ENCODE peak calls at places on chromosomes 7 and 10, in five cellular contexts. One of them, this sample, is unnamed.

GRCh38 chr7:118202056-118202455 is 18.1 kb downstream of the LSM8 start:
- DNase-seq in A549: no peak
- DNase-seq in stomach: no peak
- DNase-seq in MCF 10A: no peak
- DNase-seq in breast epithelium: no peak
- DNase-seq in this sample: no peak

GRCh38 chr7:68122806-68123205 is 1126.2 kb downstream of the TYW1 start:
- DNase-seq in MCF 10A: no peak
- DNase-seq in breast epithelium: no peak
- DNase-seq in stomach: no peak
- DNase-seq in A549: no peak
- DNase-seq in this sample: no peak

GRCh38 chr7:107940146-107940489 is 49.1 kb downstream of the DLD start:
- DNase-seq in MCF 10A: no peak
- DNase-seq in breast epithelium: no peak
- DNase-seq in stomach: no peak
- DNase-seq in A549: no peak
- DNase-seq in this sample: no peak

GRCh38 chr7:29825750-29826529 is 19.6 kb downstream of the WIPF3 start:
- DNase-seq in breast epithelium: no peak
- DNase-seq in stomach: no peak
- DNase-seq in MCF 10A: no peak
- DNase-seq in A549: no peak
- DNase-seq in this sample: no peak

GRCh38 chr10:44935201-44935960 is 24.2 kb upstream of the RASSF4 start:
- DNase-seq in A549: peak
- DNase-seq in stomach: no peak
- DNase-seq in MCF 10A: peak
- DNase-seq in breast epithelium: peak
- DNase-seq in this sample: no peak

GRCh38 chr10:1190052-1190395 is 133.8 kb downstream of the WDR37 start:
- DNase-seq in stomach: no peak
- DNase-seq in A549: no peak
- DNase-seq in MCF 10A: no peak
- DNase-seq in breast epithelium: no peak
- DNase-seq in this sample: no peak

GRCh38 chr7:29086545-29086944 is 59.8 kb downstream of the CPVL start:
- DNase-seq in MCF 10A: no peak
- DNase-seq in A549: no peak
- DNase-seq in breast epithelium: no peak
- DNase-seq in stomach: no peak
- DNase-seq in this sample: no peak

GRCh38 chr7:135388616-135389015 is 121.3 kb downstream of the CNOT4 start:
- DNase-seq in MCF 10A: no peak
- DNase-seq in A549: no peak
- DNase-seq in breast epithelium: no peak
- DNase-seq in stomach: no peak
- DNase-seq in this sample: no peak

GRCh38 chr7:92266415-92267241 is 20.9 kb downstream of the ANKIB1 start:
- DNase-seq in stomach: no peak
- DNase-seq in A549: no peak
- DNase-seq in MCF 10A: no peak
- DNase-seq in breast epithelium: no peak
- DNase-seq in this sample: no peak

GRCh38 chr10:31384589-31384949 is 65.6 kb downstream of the ZEB1 start:
- DNase-seq in breast epithelium: no peak
- DNase-seq in MCF 10A: no peak
- DNase-seq in A549: no peak
- DNase-seq in stomach: no peak
- DNase-seq in this sample: no peak

GRCh38 chr10:15370212-15370740 is 813 bp downstream of the FAM171A1 start:
- DNase-seq in stomach: no peak
- DNase-seq in A549: no peak
- DNase-seq in breast epithelium: no peak
- DNase-seq in MCF 10A: peak
- DNase-seq in this sample: no peak

GRCh38 chr7:78578701-78579100 is 780.1 kb downstream of the PHTF2 start:
- DNase-seq in stomach: no peak
- DNase-seq in breast epithelium: no peak
- DNase-seq in A549: no peak
- DNase-seq in MCF 10A: no peak
- DNase-seq in this sample: no peak

GRCh38 chr7:13880789-13881188 is 108.7 kb downstream of the ETV1 start:
- DNase-seq in breast epithelium: no peak
- DNase-seq in A549: no peak
- DNase-seq in MCF 10A: peak
- DNase-seq in stomach: no peak
- DNase-seq in this sample: no peak

GRCh38 chr10:78700413-78700812 is 368.4 kb upstream of the ZMIZ1 start:
- DNase-seq in A549: peak
- DNase-seq in breast epithelium: no peak
- DNase-seq in stomach: peak
- DNase-seq in MCF 10A: peak
- DNase-seq in this sample: no peak

GRCh38 chr10:132223156-132223590 is 36.4 kb downstream of the DPYSL4 start:
- DNase-seq in stomach: peak
- DNase-seq in A549: peak
- DNase-seq in breast epithelium: peak
- DNase-seq in MCF 10A: peak
- DNase-seq in this sample: peak

GRCh38 chr10:43074409-43074808 is 2.5 kb upstream of the RET start:
- DNase-seq in MCF 10A: no peak
- DNase-seq in A549: no peak
- DNase-seq in stomach: no peak
- DNase-seq in breast epithelium: no peak
- DNase-seq in this sample: no peak

GRCh38 chr7:130850960-130851359 is 117.0 kb upstream of the KLF14 start:
- DNase-seq in stomach: no peak
- DNase-seq in A549: no peak
- DNase-seq in breast epithelium: no peak
- DNase-seq in MCF 10A: no peak
- DNase-seq in this sample: no peak

GRCh38 chr7:117458977-117459583 is 20.7 kb upstream of the CFTR start:
- DNase-seq in MCF 10A: peak
- DNase-seq in stomach: no peak
- DNase-seq in breast epithelium: no peak
- DNase-seq in A549: peak
- DNase-seq in this sample: no peak

GRCh38 chr10:30984563-30985328 is 46.9 kb downstream of the ZNF438 start:
- DNase-seq in A549: no peak
- DNase-seq in breast epithelium: no peak
- DNase-seq in stomach: no peak
- DNase-seq in MCF 10A: peak
- DNase-seq in this sample: no peak

GRCh38 chr7:23356726-23357125 is 57.6 kb downstream of the MALSU1 start:
- DNase-seq in MCF 10A: peak
- DNase-seq in A549: no peak
- DNase-seq in breast epithelium: no peak
- DNase-seq in stomach: no peak
- DNase-seq in this sample: no peak

GRCh38 chr7:131502810-131503545 is 53.5 kb downstream of the PODXL start:
- DNase-seq in breast epithelium: no peak
- DNase-seq in MCF 10A: peak
- DNase-seq in stomach: no peak
- DNase-seq in A549: no peak
- DNase-seq in this sample: no peak

GRCh38 chr10:43649149-43649523 is 455 bp upstream of the ZNF32 start:
- DNase-seq in MCF 10A: no peak
- DNase-seq in stomach: no peak
- DNase-seq in A549: no peak
- DNase-seq in breast epithelium: no peak
- DNase-seq in this sample: no peak

DNA sequence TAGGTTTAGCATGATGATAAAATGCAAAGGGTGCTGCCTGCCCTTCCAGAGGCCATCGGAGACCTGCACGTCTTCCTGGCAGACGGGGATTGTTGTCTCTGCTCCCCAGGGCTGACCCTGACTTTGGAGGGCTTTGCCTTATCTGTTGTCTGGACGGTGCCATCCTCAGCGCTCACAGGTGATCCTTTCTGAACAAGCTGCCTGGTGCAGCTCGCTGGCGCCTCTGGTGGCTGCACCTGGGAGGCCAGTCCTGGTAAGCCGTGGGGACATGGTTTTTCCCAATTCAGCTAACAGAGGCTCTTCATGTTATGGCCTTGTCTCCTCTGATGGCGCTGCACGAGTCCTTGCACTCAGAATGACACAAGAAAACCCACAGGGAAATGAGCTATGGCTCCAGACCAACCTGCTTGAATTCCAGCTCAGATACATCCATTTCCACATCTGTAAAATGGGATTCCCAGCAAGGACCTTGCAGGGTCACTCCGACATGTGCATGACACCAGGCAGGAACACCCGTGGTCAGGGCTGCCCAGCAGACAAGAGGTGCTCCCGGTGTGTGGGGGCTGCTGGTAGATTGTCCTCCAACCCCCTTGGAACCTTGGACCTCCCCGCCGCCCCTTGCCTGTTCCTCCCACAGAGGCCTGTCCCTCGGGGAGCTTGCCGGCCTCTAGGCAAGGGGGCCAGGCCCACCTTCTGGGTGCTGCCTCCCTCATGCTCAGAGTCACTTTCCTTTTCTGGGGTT is 50.4 kb upstream of the SHH start:
- DNase-seq in stomach: peak
- DNase-seq in breast epithelium: peak
- DNase-seq in MCF 10A: no peak
- DNase-seq in A549: peak
- DNase-seq in this sample: no peak
- TF ChIP-seq CTCF in stomach: no peak
- TF ChIP-seq CTCF in breast epithelium: no peak
- TF ChIP-seq CTCF in MCF 10A: peak
- TF ChIP-seq CTCF in A549: peak
- TF ChIP-seq CTCF in this sample: no peak

DNA sequence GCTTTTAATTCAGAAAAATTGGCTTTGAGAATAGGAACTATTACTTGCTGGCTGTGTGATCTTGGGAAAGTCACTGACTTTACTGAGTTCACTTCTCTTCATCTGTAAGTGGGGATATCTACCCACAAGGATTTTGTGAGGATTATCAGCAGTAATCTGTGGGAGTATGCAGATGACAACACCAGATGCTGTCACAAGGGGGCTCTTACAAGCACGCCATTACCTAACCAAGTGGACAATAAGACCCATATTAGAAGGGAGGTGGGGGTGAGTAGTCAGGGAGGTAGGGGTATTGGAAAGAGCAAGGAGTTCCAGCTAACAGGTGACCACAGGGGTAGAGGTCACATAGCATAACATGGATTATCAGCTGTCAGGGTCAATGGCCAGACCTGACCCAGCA is 569.4 kb downstream of the SUGCT start:
- DNase-seq in stomach: no peak
- DNase-seq in breast epithelium: no peak
- DNase-seq in MCF 10A: no peak
- DNase-seq in A549: no peak
- DNase-seq in this sample: no peak
- TF ChIP-seq CTCF in stomach: no peak
- TF ChIP-seq CTCF in breast epithelium: no peak
- TF ChIP-seq CTCF in MCF 10A: no peak
- TF ChIP-seq CTCF in A549: no peak
- TF ChIP-seq CTCF in this sample: no peak

DNA sequence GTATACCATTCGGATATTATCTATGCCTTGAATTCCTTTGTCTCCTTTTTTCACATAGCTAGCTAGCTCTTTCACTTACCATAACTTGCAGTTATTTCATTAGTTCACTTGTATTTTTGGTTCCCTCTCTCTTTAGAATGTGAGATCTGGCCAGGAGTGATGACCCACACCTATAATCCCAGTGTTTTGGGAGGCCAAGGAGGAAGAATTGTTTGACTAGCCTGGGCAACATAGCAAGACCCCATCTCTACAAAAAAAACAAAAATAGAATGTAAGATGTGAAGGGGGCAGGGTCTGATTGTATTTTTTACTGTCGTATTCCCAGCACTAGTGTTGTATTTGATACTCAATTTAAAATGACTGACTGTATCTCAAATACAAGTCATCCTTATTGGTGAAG is 19.6 kb downstream of the NFE2L3 start:
- DNase-seq in stomach: no peak
- DNase-seq in MCF 10A: no peak
- DNase-seq in A549: no peak
- DNase-seq in breast epithelium: no peak
- DNase-seq in this sample: no peak
- TF ChIP-seq CTCF in stomach: no peak
- TF ChIP-seq CTCF in MCF 10A: no peak
- TF ChIP-seq CTCF in A549: no peak
- TF ChIP-seq CTCF in breast epithelium: no peak
- TF ChIP-seq CTCF in this sample: no peak

GRCh38 chr10:66919248-66919647 is 6.6 kb upstream of the LRRTM3 start:
- DNase-seq in MCF 10A: no peak
- DNase-seq in stomach: no peak
- DNase-seq in breast epithelium: no peak
- DNase-seq in A549: no peak
- DNase-seq in this sample: no peak

GRCh38 chr10:66916030-66916429 is 9.8 kb upstream of the LRRTM3 start:
- DNase-seq in stomach: no peak
- DNase-seq in MCF 10A: no peak
- DNase-seq in A549: no peak
- DNase-seq in breast epithelium: no peak
- DNase-seq in this sample: no peak

GRCh38 chr10:66917104-66917503 is 8.7 kb upstream of the LRRTM3 start:
- DNase-seq in A549: no peak
- DNase-seq in stomach: no peak
- DNase-seq in MCF 10A: no peak
- DNase-seq in breast epithelium: no peak
- DNase-seq in this sample: no peak
- TF ChIP-seq CTCF in A549: no peak
- TF ChIP-seq CTCF in stomach: no peak
- TF ChIP-seq CTCF in MCF 10A: no peak
- TF ChIP-seq CTCF in breast epithelium: no peak
- TF ChIP-seq CTCF in this sample: no peak

DNA sequence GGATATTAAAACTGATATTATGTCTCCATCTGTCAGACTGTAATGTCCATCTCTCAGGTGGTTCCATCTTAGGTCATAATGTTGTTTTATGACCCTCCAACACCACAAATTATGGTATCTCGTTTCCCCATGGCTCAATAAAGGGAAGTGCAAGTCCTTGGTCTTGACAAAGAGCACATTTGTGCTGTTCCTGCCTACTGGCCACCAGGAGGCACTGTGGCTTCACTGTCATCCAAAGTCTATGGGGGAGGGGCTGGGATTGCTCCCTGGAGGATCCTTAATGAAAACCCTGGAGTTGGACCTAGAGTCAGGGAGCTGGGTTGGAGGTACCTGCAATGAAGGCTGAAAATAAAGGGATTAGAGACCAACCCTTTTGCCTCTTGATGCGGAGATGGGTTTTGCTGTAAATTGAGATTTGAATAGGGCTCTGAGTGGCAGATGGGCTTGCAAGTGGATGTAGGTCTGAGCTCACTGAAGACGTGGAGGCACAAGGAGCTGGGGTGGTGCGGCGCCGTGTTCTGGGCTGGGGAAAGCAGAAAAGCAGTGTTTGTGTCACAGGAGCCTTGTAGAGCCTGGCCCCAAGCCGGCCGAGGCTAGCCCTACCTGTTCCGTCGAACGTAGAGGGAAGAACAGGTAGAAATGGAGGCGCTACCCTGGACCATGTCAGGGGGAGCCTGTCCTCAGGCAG is 180.5 kb upstream of the PRSS58 start:
- DNase-seq in breast epithelium: no peak
- DNase-seq in A549: peak
- DNase-seq in MCF 10A: peak
- DNase-seq in stomach: no peak
- DNase-seq in this sample: no peak
- TF ChIP-seq CTCF in breast epithelium: no peak
- TF ChIP-seq CTCF in A549: peak
- TF ChIP-seq CTCF in MCF 10A: peak
- TF ChIP-seq CTCF in stomach: no peak
- TF ChIP-seq CTCF in this sample: no peak